ENCODE peak calls at places on chromosomes 2 and 18, in six cellular contexts. W is posterior cingulate gyrus, Z is NCI-H82, L is NCI-H1092, A is cardiac muscle cell, D is hippocampal formation. O is an unnamed sample.
A peak's percentile ranks its signal among the peaks of the same experiment; 100 is the strongest.

GRCh38 chr18:49022311-49023280 is 71.8 kb upstream of the SMAD7 start:
- DNase-seq in L (no peak), A (no peak), W (no peak), D (no peak), Z (no peak), O (peak; percentile 6)

GRCh38 chr18:56028514-56028913 is 440.5 kb upstream of the TCF4 start:
- DNase-seq in A (peak; percentile 6), L (no peak), D (no peak), W (no peak), Z (no peak), O (no peak)

GRCh38 chr2:104769096-104769495 is 84.8 kb upstream of the POU3F3 start:
- DNase-seq in Z (no peak), W (no peak), L (no peak), D (no peak), A (no peak), O (no peak)

GRCh38 chr2:67515538-67515937 is 118.4 kb downstream of the ETAA1 start:
- DNase-seq in D (no peak), Z (no peak), L (no peak), A (no peak), W (no peak), O (no peak)

GRCh38 chr2:204834716-204835115 is 289.4 kb downstream of the PARD3B start:
- DNase-seq in A (no peak), W (no peak), Z (no peak), D (no peak), L (no peak), O (no peak)

GRCh38 chr2:38866773-38867443 is 8.8 kb downstream of the DHX57 start:
- DNase-seq in A (no peak), D (no peak), L (no peak), W (no peak), Z (no peak), O (no peak)

GRCh38 chr2:1727101-1727771 is 17.1 kb downstream of the PXDN start:
- DNase-seq in D (no peak), Z (no peak), A (peak; percentile 62), W (no peak), L (no peak), O (peak; percentile 8)

GRCh38 chr2:41905597-41906324 is 142.1 kb upstream of the PKDCC start:
- DNase-seq in Z (no peak), L (no peak), D (no peak), A (no peak), W (no peak), O (no peak)

GRCh38 chr2:120400546-120400945 is 54.6 kb downstream of the INHBB start:
- DNase-seq in D (no peak), A (no peak), L (no peak), W (no peak), Z (no peak), O (no peak)

GRCh38 chr2:73984922-73985317 is 210 bp downstream of the TET3 start:
- DNase-seq in L (no peak), W (peak; percentile 22), A (no peak), D (peak; percentile 44), Z (peak; percentile 66), O (peak; percentile 73)

O was measured in WERI-Rb-1.